ENCODE peak calls at places on chromosomes 7 and 10, in nine cellular contexts. H, I, O, T, D, S, A, K and X are unnamed samples.

GRCh38 chr7:90271753-90272152 is 26.8 kb downstream of the CFAP69 start:
- DNase-seq in O (peak), K (no peak), H (no peak), I (no peak), D (no peak), S (peak), T (no peak), A (no peak), X (peak)

GRCh38 chr7:3995187-3995586 is 686.9 kb upstream of the FOXK1 start:
- DNase-seq in D (no peak), T (no peak), A (no peak), I (no peak), K (no peak), S (peak), H (no peak), O (no peak), X (no peak)

GRCh38 chr10:57982091-57982490 is 285.6 kb downstream of the IPMK start:
- DNase-seq in I (no peak), T (no peak), A (no peak), H (no peak), K (no peak), O (peak), S (no peak), D (no peak), X (no peak)

GRCh38 chr7:44104880-44105771 is 981 bp downstream of the AEBP1 start:
- DNase-seq in A (no peak), S (no peak), D (no peak), T (peak), K (no peak), I (no peak), O (peak), H (no peak), X (peak)

GRCh38 chr10:12375076-12375504 is 25.7 kb downstream of the CAMK1D start:
- DNase-seq in D (no peak), I (no peak), H (no peak), A (no peak), S (no peak), K (no peak), T (no peak), O (no peak), X (peak)

GRCh38 chr10:130557181-130557580 is 421.0 kb downstream of the GLRX3 start:
- DNase-seq in H (no peak), O (no peak), D (no peak), I (no peak), S (no peak), A (no peak), K (no peak), T (no peak), X (no peak)

GRCh38 chr7:128931965-128932861 is 5.5 kb upstream of the IRF5 start:
- DNase-seq in S (no peak), K (no peak), O (no peak), A (no peak), T (no peak), I (no peak), D (no peak), H (no peak), X (no peak)

GRCh38 chr7:110676785-110677184 is 414.1 kb upstream of the LRRN3 start:
- DNase-seq in S (no peak), H (no peak), D (no peak), T (no peak), O (no peak), K (no peak), A (no peak), I (no peak), X (no peak)

GRCh38 chr7:117907058-117907633 is 33.9 kb upstream of the CTTNBP2 start:
- DNase-seq in K (no peak), A (no peak), O (peak), H (no peak), S (peak), D (no peak), I (no peak), T (no peak), X (no peak)

GRCh38 chr10:119306514-119306951 is 99.2 kb downstream of the GRK5 start:
- DNase-seq in I (no peak), T (no peak), S (no peak), D (no peak), O (no peak), K (peak), H (no peak), A (peak), X (peak)

GRCh38 chr7:158186406-158186805 is 401.2 kb downstream of the PTPRN2 start:
- DNase-seq in D (no peak), S (no peak), K (no peak), T (no peak), H (no peak), I (no peak), A (no peak), O (no peak), X (no peak)

GRCh38 chr7:64469673-64470072 is 93.2 kb downstream of the ZNF680 start:
- DNase-seq in S (no peak), K (no peak), H (no peak), D (no peak), O (no peak), T (no peak), A (no peak), I (no peak), X (no peak)

GRCh38 chr7:2870471-2870941 is 26.4 kb upstream of the GNA12 start:
- DNase-seq in D (no peak), T (peak), S (peak), K (no peak), A (peak), I (no peak), O (no peak), H (no peak), X (peak)

GRCh38 chr7:80584778-80585177 is 53.7 kb upstream of the CD36 start:
- DNase-seq in S (no peak), D (no peak), T (no peak), A (no peak), I (no peak), H (no peak), O (peak), K (no peak), X (peak)

GRCh38 chr7:81236560-81236959 is 317.7 kb upstream of the SEMA3C start:
- DNase-seq in T (no peak), I (no peak), S (peak), K (no peak), O (peak), H (no peak), D (no peak), A (no peak), X (no peak)

GRCh38 chr10:125076891-125077643 is 83.3 kb downstream of the CTBP2 start:
- DNase-seq in H (no peak), I (no peak), A (no peak), K (no peak), S (no peak), O (peak), T (no peak), D (no peak), X (peak)

GRCh38 chr7:35839860-35840854 is 39.3 kb downstream of the SEPTIN7 start:
- DNase-seq in O (no peak), A (no peak), H (no peak), I (no peak), T (no peak), D (no peak), K (no peak), S (peak), X (peak)

GRCh38 chr7:81624021-81624630 is 145.7 kb downstream of the HGF start:
- DNase-seq in I (no peak), O (peak), T (no peak), S (no peak), D (no peak), K (no peak), A (no peak), H (no peak), X (no peak)

GRCh38 chr10:15370741-15371701 is at the start of gene FAM171A1:
- DNase-seq in D (peak), T (peak), K (peak), O (peak), I (no peak), A (peak), H (no peak), S (peak), X (peak)

GRCh38 chr10:30062582-30062981 is 3.2 kb upstream of the JCAD start:
- DNase-seq in I (no peak), O (no peak), T (no peak), D (no peak), S (no peak), H (no peak), K (no peak), A (no peak), X (no peak)

GRCh38 chr10:34104829-34105572 is 710.1 kb downstream of the PARD3 start:
- DNase-seq in A (no peak), O (no peak), T (no peak), D (no peak), S (no peak), K (no peak), I (no peak), H (no peak), X (no peak)

GRCh38 chr7:134690016-134690415 is 43.4 kb downstream of the BPGM start:
- DNase-seq in O (peak), D (no peak), T (no peak), I (no peak), A (no peak), K (no peak), S (peak), H (no peak), X (peak)

GRCh38 chr10:95499482-95499989 is 61.6 kb downstream of the SORBS1 start:
- DNase-seq in S (no peak), O (no peak), I (no peak), D (no peak), K (no peak), A (no peak), H (no peak), T (no peak), X (no peak)

GRCh38 chr7:144534196-144534595 is 130.7 kb upstream of the NOBOX start:
- DNase-seq in I (no peak), T (no peak), D (no peak), K (no peak), S (no peak), O (no peak), H (no peak), A (no peak), X (no peak)

GRCh38 chr10:6689036-6689435 is 109.0 kb upstream of the PRKCQ start:
- DNase-seq in D (no peak), I (no peak), A (no peak), S (peak), K (no peak), T (no peak), H (no peak), O (no peak), X (no peak)

GRCh38 chr10:77591238-77591880 is 46.2 kb downstream of the KCNMA1 start:
- DNase-seq in A (no peak), O (peak), T (no peak), S (no peak), I (no peak), D (no peak), H (no peak), K (no peak), X (no peak)

GRCh38 chr10:9311702-9312499 is 1257.4 kb downstream of the GATA3 start:
- DNase-seq in K (no peak), D (no peak), S (no peak), H (no peak), T (no peak), I (no peak), O (no peak), A (no peak), X (no peak)

GRCh38 chr10:86105181-86105580 is 261.4 kb downstream of the GRID1 start:
- DNase-seq in H (no peak), S (no peak), D (no peak), K (no peak), I (no peak), O (no peak), A (no peak), T (no peak), X (no peak)

GRCh38 chr10:106495931-106496330 is 668.6 kb downstream of the SORCS1 start:
- DNase-seq in O (no peak), D (no peak), K (no peak), T (no peak), S (no peak), A (no peak), I (no peak), H (no peak), X (no peak)

GRCh38 chr7:511476-512145 is 8.0 kb downstream of the PDGFA start:
- DNase-seq in A (no peak), O (no peak), I (no peak), S (no peak), K (no peak), D (no peak), H (no peak), T (no peak), X (no peak)

GRCh38 chr7:88396295-88396947 is 89.7 kb upstream of the STEAP4 start:
- DNase-seq in O (no peak), K (no peak), T (no peak), I (no peak), S (no peak), H (no peak), A (no peak), D (no peak), X (no peak)

GRCh38 chr10:30736685-30737232 is 107.2 kb upstream of the LYZL2 start:
- DNase-seq in A (no peak), I (peak), S (no peak), K (no peak), H (no peak), T (no peak), O (peak), D (no peak), X (peak)

GRCh38 chr10:73648975-73649829 is 6.6 kb downstream of the SYNPO2L start:
- DNase-seq in S (no peak), I (no peak), O (peak), D (no peak), K (no peak), A (no peak), H (no peak), T (no peak), X (peak)

GRCh38 chr10:72186633-72187330 is 29.0 kb upstream of the ANAPC16 start:
- DNase-seq in T (no peak), K (no peak), A (peak), I (no peak), S (peak), O (no peak), D (no peak), H (no peak), X (peak)

GRCh38 chr10:132862485-132863420 is 76.8 kb upstream of the NKX6-2 start:
- DNase-seq in O (no peak), K (no peak), H (no peak), T (no peak), S (no peak), A (no peak), D (no peak), I (no peak), X (no peak)

GRCh38 chr7:55575733-55576132 is 3.4 kb upstream of the VOPP1 start:
- DNase-seq in H (no peak), A (no peak), S (no peak), T (no peak), D (no peak), I (no peak), O (no peak), K (no peak), X (no peak)

GRCh38 chr10:26727005-26727404 is 29.5 kb downstream of the PDSS1 start:
- DNase-seq in I (no peak), O (no peak), S (no peak), K (no peak), T (no peak), H (no peak), A (no peak), D (no peak), X (no peak)

GRCh38 chr7:151776446-151776845 is 100.5 kb downstream of the PRKAG2 start:
- DNase-seq in D (no peak), A (no peak), S (no peak), H (no peak), T (no peak), O (no peak), I (no peak), K (no peak), X (no peak)